ENCODE peak calls at places on chromosomes 12 and 14, in nine cellular contexts. One of them, this sample, is unnamed.
A peak's percentile ranks its signal among the peaks of the same experiment; 100 is the strongest.

GRCh38 chr14:52769889-52770288 is 21.5 kb downstream of the GNPNAT1 start:
- DNase-seq in suprapubic skin: no peak
- DNase-seq in dorsolateral prefrontal cortex: no peak
- DNase-seq in cardiac muscle cell: no peak
- DNase-seq in naive B cell: no peak
- DNase-seq in fibroblast of the aortic adventitia: no peak
- DNase-seq in naive thymus-derived CD4-positive, alpha-beta T cell: no peak
- DNase-seq in heart left ventricle: no peak
- DNase-seq in GM20000: no peak
- DNase-seq in this sample: no peak

GRCh38 chr12:98453070-98453469 is 62.3 kb upstream of the TMPO start:
- DNase-seq in naive thymus-derived CD4-positive, alpha-beta T cell: no peak
- DNase-seq in fibroblast of the aortic adventitia: no peak
- DNase-seq in naive B cell: no peak
- DNase-seq in suprapubic skin: no peak
- DNase-seq in GM20000: no peak
- DNase-seq in dorsolateral prefrontal cortex: no peak
- DNase-seq in cardiac muscle cell: no peak
- DNase-seq in heart left ventricle: no peak
- DNase-seq in this sample: no peak

GRCh38 chr14:66152269-66152668 is 333.9 kb upstream of the CCDC196 start:
- DNase-seq in cardiac muscle cell: peak; percentile 18
- DNase-seq in GM20000: no peak
- DNase-seq in naive thymus-derived CD4-positive, alpha-beta T cell: no peak
- DNase-seq in suprapubic skin: no peak
- DNase-seq in fibroblast of the aortic adventitia: no peak
- DNase-seq in heart left ventricle: no peak
- DNase-seq in dorsolateral prefrontal cortex: no peak
- DNase-seq in naive B cell: no peak
- DNase-seq in this sample: no peak

GRCh38 chr14:90017371-90017770 is 44.4 kb upstream of the KCNK13 start:
- DNase-seq in naive thymus-derived CD4-positive, alpha-beta T cell: no peak
- DNase-seq in GM20000: no peak
- DNase-seq in fibroblast of the aortic adventitia: peak; percentile 67
- DNase-seq in naive B cell: no peak
- DNase-seq in heart left ventricle: no peak
- DNase-seq in dorsolateral prefrontal cortex: no peak
- DNase-seq in cardiac muscle cell: no peak
- DNase-seq in suprapubic skin: no peak
- DNase-seq in this sample: no peak

GRCh38 chr14:104697317-104697703 is 7.9 kb downstream of the INF2 start:
- DNase-seq in naive B cell: no peak
- DNase-seq in GM20000: no peak
- DNase-seq in naive thymus-derived CD4-positive, alpha-beta T cell: no peak
- DNase-seq in heart left ventricle: no peak
- DNase-seq in suprapubic skin: no peak
- DNase-seq in fibroblast of the aortic adventitia: no peak
- DNase-seq in cardiac muscle cell: no peak
- DNase-seq in dorsolateral prefrontal cortex: no peak
- DNase-seq in this sample: no peak

GRCh38 chr12:63021126-63021525 is 86.2 kb upstream of the PPM1H start:
- DNase-seq in heart left ventricle: no peak
- DNase-seq in fibroblast of the aortic adventitia: no peak
- DNase-seq in cardiac muscle cell: no peak
- DNase-seq in naive B cell: no peak
- DNase-seq in GM20000: no peak
- DNase-seq in suprapubic skin: no peak
- DNase-seq in dorsolateral prefrontal cortex: no peak
- DNase-seq in naive thymus-derived CD4-positive, alpha-beta T cell: no peak
- DNase-seq in this sample: no peak

GRCh38 chr14:101231828-101232227 is 328.3 kb upstream of the RTL1 start:
- DNase-seq in fibroblast of the aortic adventitia: no peak
- DNase-seq in heart left ventricle: no peak
- DNase-seq in dorsolateral prefrontal cortex: no peak
- DNase-seq in suprapubic skin: peak; percentile 44
- DNase-seq in cardiac muscle cell: no peak
- DNase-seq in naive B cell: no peak
- DNase-seq in naive thymus-derived CD4-positive, alpha-beta T cell: no peak
- DNase-seq in GM20000: no peak
- DNase-seq in this sample: no peak

GRCh38 chr12:18868673-18869072 is 130.8 kb downstream of the CAPZA3 start:
- DNase-seq in heart left ventricle: no peak
- DNase-seq in fibroblast of the aortic adventitia: peak; percentile 68
- DNase-seq in naive thymus-derived CD4-positive, alpha-beta T cell: no peak
- DNase-seq in suprapubic skin: no peak
- DNase-seq in cardiac muscle cell: no peak
- DNase-seq in GM20000: no peak
- DNase-seq in naive B cell: no peak
- DNase-seq in dorsolateral prefrontal cortex: no peak
- DNase-seq in this sample: no peak

GRCh38 chr12:70101064-70101463 is 142.2 kb upstream of the CNOT2 start:
- DNase-seq in GM20000: no peak
- DNase-seq in heart left ventricle: no peak
- DNase-seq in dorsolateral prefrontal cortex: no peak
- DNase-seq in suprapubic skin: no peak
- DNase-seq in naive thymus-derived CD4-positive, alpha-beta T cell: no peak
- DNase-seq in naive B cell: no peak
- DNase-seq in fibroblast of the aortic adventitia: no peak
- DNase-seq in cardiac muscle cell: no peak
- DNase-seq in this sample: no peak

GRCh38 chr14:95364481-95365209 is 44.9 kb upstream of the CLMN start:
- DNase-seq in heart left ventricle: no peak
- DNase-seq in naive B cell: no peak
- DNase-seq in cardiac muscle cell: no peak
- DNase-seq in fibroblast of the aortic adventitia: no peak
- DNase-seq in GM20000: no peak
- DNase-seq in dorsolateral prefrontal cortex: no peak
- DNase-seq in naive thymus-derived CD4-positive, alpha-beta T cell: no peak
- DNase-seq in suprapubic skin: no peak
- DNase-seq in this sample: no peak

GRCh38 chr12:110704750-110705149 is 15.8 kb upstream of the HVCN1 start:
- DNase-seq in GM20000: peak; percentile 29
- DNase-seq in dorsolateral prefrontal cortex: no peak
- DNase-seq in fibroblast of the aortic adventitia: no peak
- DNase-seq in suprapubic skin: no peak
- DNase-seq in cardiac muscle cell: no peak
- DNase-seq in naive thymus-derived CD4-positive, alpha-beta T cell: no peak
- DNase-seq in naive B cell: no peak
- DNase-seq in heart left ventricle: no peak
- DNase-seq in this sample: no peak

GRCh38 chr12:50059440-50060119 is 2.2 kb downstream of the ASIC1 start:
- DNase-seq in cardiac muscle cell: no peak
- DNase-seq in suprapubic skin: no peak
- DNase-seq in GM20000: no peak
- DNase-seq in naive thymus-derived CD4-positive, alpha-beta T cell: peak; percentile 54
- DNase-seq in heart left ventricle: no peak
- DNase-seq in fibroblast of the aortic adventitia: no peak
- DNase-seq in dorsolateral prefrontal cortex: no peak
- DNase-seq in naive B cell: no peak
- DNase-seq in this sample: peak; percentile 41

GRCh38 chr12:1162083-1162760 is 171.2 kb downstream of the ERC1 start:
- DNase-seq in fibroblast of the aortic adventitia: no peak
- DNase-seq in cardiac muscle cell: no peak
- DNase-seq in dorsolateral prefrontal cortex: no peak
- DNase-seq in naive thymus-derived CD4-positive, alpha-beta T cell: no peak
- DNase-seq in suprapubic skin: no peak
- DNase-seq in GM20000: no peak
- DNase-seq in heart left ventricle: no peak
- DNase-seq in naive B cell: no peak
- DNase-seq in this sample: no peak

GRCh38 chr12:92898755-92899154 is 30.3 kb downstream of the EEA1 start:
- DNase-seq in dorsolateral prefrontal cortex: no peak
- DNase-seq in heart left ventricle: no peak
- DNase-seq in suprapubic skin: no peak
- DNase-seq in naive thymus-derived CD4-positive, alpha-beta T cell: no peak
- DNase-seq in fibroblast of the aortic adventitia: peak; percentile 60
- DNase-seq in GM20000: no peak
- DNase-seq in naive B cell: no peak
- DNase-seq in cardiac muscle cell: no peak
- DNase-seq in this sample: no peak

GRCh38 chr12:22990501-22990900 is 365.5 kb downstream of the ETNK1 start:
- DNase-seq in dorsolateral prefrontal cortex: no peak
- DNase-seq in heart left ventricle: no peak
- DNase-seq in naive B cell: no peak
- DNase-seq in GM20000: no peak
- DNase-seq in cardiac muscle cell: no peak
- DNase-seq in naive thymus-derived CD4-positive, alpha-beta T cell: no peak
- DNase-seq in suprapubic skin: no peak
- DNase-seq in fibroblast of the aortic adventitia: no peak
- DNase-seq in this sample: no peak

GRCh38 chr12:53476769-53477209 is 22.5 kb downstream of the MAP3K12 start:
- DNase-seq in cardiac muscle cell: peak; percentile 49
- DNase-seq in dorsolateral prefrontal cortex: no peak
- DNase-seq in GM20000: no peak
- DNase-seq in naive thymus-derived CD4-positive, alpha-beta T cell: no peak
- DNase-seq in heart left ventricle: no peak
- DNase-seq in naive B cell: no peak
- DNase-seq in suprapubic skin: no peak
- DNase-seq in fibroblast of the aortic adventitia: peak; percentile 51
- DNase-seq in this sample: no peak

GRCh38 chr12:100574262-100575074 is 984 bp downstream of the GAS2L3 start:
- DNase-seq in fibroblast of the aortic adventitia: peak; percentile 34
- DNase-seq in naive B cell: no peak
- DNase-seq in suprapubic skin: peak; percentile 65
- DNase-seq in heart left ventricle: peak; percentile 30
- DNase-seq in cardiac muscle cell: peak; percentile 14
- DNase-seq in naive thymus-derived CD4-positive, alpha-beta T cell: no peak
- DNase-seq in GM20000: no peak
- DNase-seq in dorsolateral prefrontal cortex: no peak
- DNase-seq in this sample: no peak

GRCh38 chr12:49346659-49347306 is at the start of gene DNAJC22:
- DNase-seq in naive thymus-derived CD4-positive, alpha-beta T cell: no peak
- DNase-seq in suprapubic skin: peak; percentile 62
- DNase-seq in dorsolateral prefrontal cortex: no peak
- DNase-seq in GM20000: peak; percentile 80
- DNase-seq in naive B cell: no peak
- DNase-seq in cardiac muscle cell: peak; percentile 34
- DNase-seq in heart left ventricle: no peak
- DNase-seq in fibroblast of the aortic adventitia: no peak
- DNase-seq in this sample: no peak

GRCh38 chr12:108099085-108099484 is 30.0 kb upstream of the WSCD2 start:
- DNase-seq in GM20000: no peak
- DNase-seq in naive thymus-derived CD4-positive, alpha-beta T cell: no peak
- DNase-seq in dorsolateral prefrontal cortex: no peak
- DNase-seq in naive B cell: no peak
- DNase-seq in suprapubic skin: no peak
- DNase-seq in fibroblast of the aortic adventitia: no peak
- DNase-seq in heart left ventricle: no peak
- DNase-seq in cardiac muscle cell: no peak
- DNase-seq in this sample: no peak

GRCh38 chr12:16121953-16122352 is 155.5 kb downstream of the SLC15A5 start:
- DNase-seq in suprapubic skin: no peak
- DNase-seq in naive B cell: no peak
- DNase-seq in fibroblast of the aortic adventitia: no peak
- DNase-seq in GM20000: no peak
- DNase-seq in heart left ventricle: no peak
- DNase-seq in cardiac muscle cell: no peak
- DNase-seq in naive thymus-derived CD4-positive, alpha-beta T cell: no peak
- DNase-seq in dorsolateral prefrontal cortex: no peak
- DNase-seq in this sample: no peak

GRCh38 chr12:105256011-105256410 is 20.0 kb upstream of the APPL2 start:
- DNase-seq in fibroblast of the aortic adventitia: no peak
- DNase-seq in dorsolateral prefrontal cortex: no peak
- DNase-seq in GM20000: no peak
- DNase-seq in naive thymus-derived CD4-positive, alpha-beta T cell: no peak
- DNase-seq in heart left ventricle: no peak
- DNase-seq in suprapubic skin: no peak
- DNase-seq in naive B cell: no peak
- DNase-seq in cardiac muscle cell: no peak
- DNase-seq in this sample: no peak

GRCh38 chr14:24243336-24243836 is 963 bp upstream of the TINF2 start:
- DNase-seq in suprapubic skin: no peak
- DNase-seq in dorsolateral prefrontal cortex: no peak
- DNase-seq in cardiac muscle cell: no peak
- DNase-seq in heart left ventricle: no peak
- DNase-seq in fibroblast of the aortic adventitia: no peak
- DNase-seq in naive B cell: no peak
- DNase-seq in naive thymus-derived CD4-positive, alpha-beta T cell: no peak
- DNase-seq in GM20000: no peak
- DNase-seq in this sample: no peak

GRCh38 chr12:51351913-51352532 is 5.5 kb upstream of the CELA1 start:
- DNase-seq in heart left ventricle: peak; percentile 16
- DNase-seq in cardiac muscle cell: peak; percentile 71
- DNase-seq in naive thymus-derived CD4-positive, alpha-beta T cell: peak; percentile 29
- DNase-seq in dorsolateral prefrontal cortex: peak; percentile 36
- DNase-seq in suprapubic skin: no peak
- DNase-seq in naive B cell: peak; percentile 42
- DNase-seq in GM20000: no peak
- DNase-seq in fibroblast of the aortic adventitia: peak; percentile 72
- DNase-seq in this sample: no peak

This sample was measured in RWPE2.